ENCODE peak calls at places on chromosomes 2 and 18, in eight cellular contexts. M is GM10248, P is caudate nucleus, J is GM23248, X is right cardiac atrium, B is lung, R is WTC11, A is NCI-H82. I is an unnamed sample.

GRCh38 chr18:62118324-62118723 is 68.5 kb downstream of the PIGN start:
- DNase-seq in M (no peak), P (no peak), J (peak; percentile 73), X (no peak), B (no peak), R (no peak), A (no peak), I (no peak)

GRCh38 chr2:158984554-158985207 is 16.2 kb downstream of the TANC1 start:
- DNase-seq in M (no peak), P (no peak), J (peak; percentile 10), X (peak; percentile 72), B (no peak), R (no peak), A (peak; percentile 96), I (no peak)

GRCh38 chr2:158559252-158559651 is 102.5 kb downstream of the PKP4 start:
- DNase-seq in M (no peak), P (no peak), J (no peak), X (no peak), B (no peak), R (no peak), A (peak; percentile 20), I (no peak)

GRCh38 chr2:218252509-218253247 is 8.1 kb upstream of the GPBAR1 start:
- DNase-seq in M (no peak), P (no peak), J (peak; percentile 71), X (no peak), B (no peak), R (no peak), A (no peak), I (peak; percentile 37)

GRCh38 chr2:149180226-149180875 is 141.9 kb downstream of the LYPD6B start:
- DNase-seq in M (no peak), P (no peak), J (peak; percentile 45), X (no peak), B (no peak), R (no peak), A (no peak), I (no peak)

GRCh38 chr2:233814436-233814835 is 36.3 kb downstream of the MROH2A start:
- DNase-seq in M (no peak), P (no peak), J (no peak), X (no peak), B (no peak), R (no peak), A (no peak), I (no peak)

GRCh38 chr18:62505669-62506494 is 16.9 kb upstream of the ZCCHC2 start:
- DNase-seq in M (peak; percentile 77), P (no peak), J (peak; percentile 38), X (peak; percentile 32), B (no peak), R (no peak), A (no peak), I (no peak)

GRCh38 chr2:184057910-184058309 is 540.4 kb upstream of the ZNF804A start:
- DNase-seq in M (no peak), P (no peak), J (no peak), X (no peak), B (no peak), R (no peak), A (no peak), I (no peak)

GRCh38 chr2:1781291-1782080 is 37.2 kb upstream of the PXDN start:
- DNase-seq in M (no peak), P (no peak), J (no peak), X (no peak), B (no peak), R (no peak), A (no peak), I (no peak)

GRCh38 chr2:127704641-127705243 is 3.4 kb downstream of the SFT2D3 start:
- DNase-seq in M (no peak), P (no peak), J (peak; percentile 12), X (no peak), B (no peak), R (no peak), A (no peak), I (no peak)

GRCh38 chr2:158637357-158637756 is 157.8 kb upstream of the DAPL1 start:
- DNase-seq in M (no peak), P (no peak), J (no peak), X (no peak), B (no peak), R (no peak), A (no peak), I (no peak)

GRCh38 chr2:117330611-117331010 is 483.9 kb upstream of the DDX18 start:
- DNase-seq in M (no peak), P (no peak), J (no peak), X (no peak), B (no peak), R (no peak), A (no peak), I (no peak)

GRCh38 chr2:234981197-234982095 is 29.6 kb downstream of the SH3BP4 start:
- DNase-seq in M (no peak), P (no peak), J (peak; percentile 99), X (peak; percentile 91), B (peak; percentile 71), R (peak; percentile 40), A (no peak), I (no peak)

GRCh38 chr2:173747037-173747436 is 218.1 kb downstream of the SP3 start:
- DNase-seq in M (no peak), P (no peak), J (no peak), X (no peak), B (no peak), R (no peak), A (peak; percentile 58), I (no peak)

GRCh38 chr2:163800889-163801498 is 65.2 kb upstream of the FIGN start:
- DNase-seq in M (no peak), P (no peak), J (peak; percentile 47), X (no peak), B (no peak), R (no peak), A (peak; percentile 96), I (peak; percentile 8)

GRCh38 chr18:59273936-59274928 is 978 bp upstream of the RAX start:
- DNase-seq in M (no peak), P (no peak), J (no peak), X (no peak), B (no peak), R (peak; percentile 58), A (no peak), I (no peak)

GRCh38 chr2:186771850-186772463 is 77.0 kb downstream of the ZSWIM2 start:
- DNase-seq in M (no peak), P (no peak), J (no peak), X (no peak), B (no peak), R (peak; percentile 40), A (no peak), I (no peak)

GRCh38 chr2:147057931-147058491 is 786.8 kb upstream of the ACVR2A start:
- DNase-seq in M (no peak), P (no peak), J (no peak), X (no peak), B (no peak), R (no peak), A (no peak), I (no peak)

GRCh38 chr2:96594701-96595152 is 43.4 kb downstream of the KANSL3 start:
- DNase-seq in M (no peak), P (no peak), J (no peak), X (no peak), B (no peak), R (no peak), A (no peak), I (no peak)

GRCh38 chr2:178829299-178829698 is 22.1 kb upstream of the TTN start:
- DNase-seq in M (no peak), P (no peak), J (peak; percentile 10), X (no peak), B (no peak), R (no peak), A (no peak), I (no peak)

GRCh38 chr18:37641573-37641972 is 76.0 kb upstream of the CELF4 start:
- DNase-seq in M (no peak), P (no peak), J (no peak), X (no peak), B (no peak), R (no peak), A (no peak), I (no peak)

GRCh38 chr2:76295762-76296161 is 585.0 kb upstream of the GCFC2 start:
- DNase-seq in M (no peak), P (no peak), J (no peak), X (no peak), B (no peak), R (no peak), A (no peak), I (no peak)

GRCh38 chr2:69242651-69243051 is 144.4 kb downstream of the GFPT1 start:
- DNase-seq in M (no peak), P (no peak), J (peak; percentile 86), X (no peak), B (no peak), R (no peak), A (peak; percentile 73), I (no peak)

GRCh38 chr18:41881285-41881684 is 73.7 kb upstream of the PIK3C3 start:
- DNase-seq in M (no peak), P (no peak), J (peak; percentile 74), X (no peak), B (no peak), R (no peak), A (peak; percentile 11), I (no peak)

GRCh38 chr18:55243255-55243654 is 284.0 kb upstream of the CCDC68 start:
- DNase-seq in M (no peak), P (no peak), J (peak; percentile 41), X (no peak), B (no peak), R (no peak), A (no peak), I (no peak)

GRCh38 chr2:23940262-23940975 is at the start of gene UBXN2A:
- DNase-seq in M (peak; percentile 89), P (peak; percentile 36), J (peak; percentile 94), X (peak; percentile 94), B (peak; percentile 69), R (peak; percentile 76), A (peak; percentile 90), I (peak; percentile 68)

GRCh38 chr2:148932536-148932935 is 57.5 kb downstream of the KIF5C start:
- DNase-seq in M (no peak), P (no peak), J (no peak), X (peak; percentile 12), B (no peak), R (no peak), A (no peak), I (peak; percentile 44)

GRCh38 chr2:167504061-167504460 is 615.8 kb downstream of the XIRP2 start:
- DNase-seq in M (no peak), P (no peak), J (no peak), X (no peak), B (no peak), R (no peak), A (no peak), I (no peak)